ENCODE peak calls at places on chromosomes 1 and 21, in four cellular contexts. One of them, this sample, is unnamed.
A peak's percentile ranks its signal among the peaks of the same experiment; 100 is the strongest.

GRCh38 chr21:42670884-42671283 is 17.5 kb downstream of the PDE9A start:
- DNase-seq in upper lobe of left lung: no peak
- DNase-seq in A549: no peak
- DNase-seq in transverse colon: no peak
- DNase-seq in this sample: no peak

GRCh38 chr1:166139735-166140134 is 27.1 kb downstream of the FAM78B start:
- DNase-seq in upper lobe of left lung: no peak
- DNase-seq in A549: no peak
- DNase-seq in transverse colon: no peak
- DNase-seq in this sample: no peak

GRCh38 chr21:46057111-46057709 is 40.7 kb upstream of the COL6A2 start:
- DNase-seq in upper lobe of left lung: no peak
- DNase-seq in A549: no peak
- DNase-seq in transverse colon: no peak
- DNase-seq in this sample: no peak

GRCh38 chr1:37807555-37808368 is at the start of the genes C1orf122 and YRDC:
- DNase-seq in upper lobe of left lung: peak; percentile 98
- DNase-seq in A549: peak; percentile 90
- DNase-seq in transverse colon: peak; percentile 96
- DNase-seq in this sample: peak; percentile 97

GRCh38 chr1:45012639-45013278 is 705 bp downstream of the UROD start:
- DNase-seq in upper lobe of left lung: no peak
- DNase-seq in A549: no peak
- DNase-seq in transverse colon: peak; percentile 73
- DNase-seq in this sample: peak; percentile 94

GRCh38 chr1:108877858-108878257 is 1.1 kb downstream of the GPSM2 start:
- DNase-seq in upper lobe of left lung: no peak
- DNase-seq in A549: no peak
- DNase-seq in transverse colon: no peak
- DNase-seq in this sample: peak; percentile 9

GRCh38 chr1:204150702-204151561 is 912 bp downstream of the ETNK2 start:
- DNase-seq in upper lobe of left lung: peak; percentile 58
- DNase-seq in A549: no peak
- DNase-seq in transverse colon: no peak
- DNase-seq in this sample: no peak

GRCh38 chr1:203644661-203645510 is 18.3 kb downstream of the ATP2B4 start:
- DNase-seq in upper lobe of left lung: no peak
- DNase-seq in A549: no peak
- DNase-seq in transverse colon: no peak
- DNase-seq in this sample: no peak

GRCh38 chr1:2416403-2416802 is 4.0 kb upstream of the PEX10 start:
- DNase-seq in upper lobe of left lung: peak; percentile 78
- DNase-seq in A549: no peak
- DNase-seq in transverse colon: peak; percentile 73
- DNase-seq in this sample: no peak

GRCh38 chr1:204170494-204171155 is 4.5 kb upstream of the REN start:
- DNase-seq in upper lobe of left lung: no peak
- DNase-seq in A549: no peak
- DNase-seq in transverse colon: no peak
- DNase-seq in this sample: no peak

GRCh38 chr1:12400030-12400693 is 170.3 kb downstream of the VPS13D start:
- DNase-seq in upper lobe of left lung: no peak
- DNase-seq in A549: no peak
- DNase-seq in transverse colon: no peak
- DNase-seq in this sample: no peak

GRCh38 chr1:1200876-1201810 is 5.2 kb downstream of the TNFRSF18 start:
- DNase-seq in upper lobe of left lung: peak; percentile 94
- DNase-seq in A549: peak; percentile 36
- DNase-seq in transverse colon: peak; percentile 72
- DNase-seq in this sample: peak; percentile 12

GRCh38 chr1:28510350-28511223 is 4.7 kb downstream of the RCC1 start:
- DNase-seq in upper lobe of left lung: no peak
- DNase-seq in A549: peak; percentile 40
- DNase-seq in transverse colon: no peak
- DNase-seq in this sample: no peak

GRCh38 chr1:83692524-83693336 is 306.2 kb downstream of the TTLL7 start:
- DNase-seq in upper lobe of left lung: no peak
- DNase-seq in A549: no peak
- DNase-seq in transverse colon: no peak
- DNase-seq in this sample: peak; percentile 15

GRCh38 chr21:43925096-43925481 is 60.1 kb downstream of the AGPAT3 start:
- DNase-seq in upper lobe of left lung: peak; percentile 51
- DNase-seq in A549: no peak
- DNase-seq in transverse colon: peak; percentile 71
- DNase-seq in this sample: no peak

GRCh38 chr21:31203371-31204054 is 140.5 kb downstream of the TIAM1 start:
- DNase-seq in upper lobe of left lung: no peak
- DNase-seq in A549: no peak
- DNase-seq in transverse colon: no peak
- DNase-seq in this sample: no peak

GRCh38 chr1:193537266-193538003 is 351.0 kb upstream of the B3GALT2 start:
- DNase-seq in upper lobe of left lung: no peak
- DNase-seq in A549: no peak
- DNase-seq in transverse colon: peak; percentile 54
- DNase-seq in this sample: no peak

GRCh38 chr1:10429868-10430215 is 391 bp upstream of the CENPS start:
- DNase-seq in upper lobe of left lung: no peak
- DNase-seq in A549: no peak
- DNase-seq in transverse colon: peak; percentile 24
- DNase-seq in this sample: no peak

DNA sequence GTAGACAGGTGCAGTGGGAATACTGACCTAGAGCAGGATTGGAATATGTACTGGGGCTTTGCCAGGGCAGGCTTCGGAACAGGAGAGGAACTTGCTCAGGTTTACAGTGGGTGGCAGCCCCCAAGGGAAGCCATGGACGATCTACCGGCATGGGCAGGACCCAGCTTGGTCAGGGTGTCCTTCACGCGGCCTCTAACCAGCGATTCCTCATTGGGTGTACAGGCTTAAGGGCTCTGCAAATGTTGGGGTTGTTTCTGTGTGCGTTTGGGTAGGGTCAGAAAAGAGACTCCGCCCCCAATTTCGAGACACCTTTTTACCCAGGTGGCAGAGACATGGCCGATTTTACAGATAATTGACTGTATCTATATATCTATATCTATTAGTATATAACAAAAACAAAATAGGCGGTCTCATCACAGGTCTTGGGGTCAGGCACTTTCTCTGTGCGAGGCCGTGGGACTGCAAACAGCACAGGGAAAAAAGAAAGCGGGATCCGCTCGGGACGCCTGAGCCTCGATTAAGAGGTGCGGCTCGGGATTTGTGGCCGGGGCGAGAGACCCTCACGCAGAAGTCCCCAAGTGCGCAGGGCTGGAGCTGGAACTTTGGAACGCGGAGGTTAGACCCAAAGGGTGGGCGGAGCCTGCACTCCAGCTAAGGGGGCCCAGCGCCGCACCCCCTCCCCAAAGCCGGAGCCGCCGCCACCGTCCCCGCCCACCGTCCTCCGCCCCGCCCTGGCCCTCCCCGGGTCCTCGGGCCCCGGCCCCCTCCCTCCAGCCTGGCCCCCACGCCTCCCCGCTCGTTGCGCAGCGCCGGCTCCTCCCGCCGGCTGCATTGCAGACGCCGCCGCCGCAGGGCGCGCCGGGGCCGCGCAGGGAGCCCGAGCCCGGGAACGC is 67.5 kb upstream of the VAMP3 start:
- DNase-seq in upper lobe of left lung: peak; percentile 90
- DNase-seq in A549: no peak
- DNase-seq in transverse colon: no peak
- DNase-seq in this sample: no peak
- TF ChIP-seq POLR2A in upper lobe of left lung: no peak
- TF ChIP-seq POLR2A in A549: no peak
- TF ChIP-seq POLR2A in transverse colon: no peak
- TF ChIP-seq POLR2A in this sample: no peak

DNA sequence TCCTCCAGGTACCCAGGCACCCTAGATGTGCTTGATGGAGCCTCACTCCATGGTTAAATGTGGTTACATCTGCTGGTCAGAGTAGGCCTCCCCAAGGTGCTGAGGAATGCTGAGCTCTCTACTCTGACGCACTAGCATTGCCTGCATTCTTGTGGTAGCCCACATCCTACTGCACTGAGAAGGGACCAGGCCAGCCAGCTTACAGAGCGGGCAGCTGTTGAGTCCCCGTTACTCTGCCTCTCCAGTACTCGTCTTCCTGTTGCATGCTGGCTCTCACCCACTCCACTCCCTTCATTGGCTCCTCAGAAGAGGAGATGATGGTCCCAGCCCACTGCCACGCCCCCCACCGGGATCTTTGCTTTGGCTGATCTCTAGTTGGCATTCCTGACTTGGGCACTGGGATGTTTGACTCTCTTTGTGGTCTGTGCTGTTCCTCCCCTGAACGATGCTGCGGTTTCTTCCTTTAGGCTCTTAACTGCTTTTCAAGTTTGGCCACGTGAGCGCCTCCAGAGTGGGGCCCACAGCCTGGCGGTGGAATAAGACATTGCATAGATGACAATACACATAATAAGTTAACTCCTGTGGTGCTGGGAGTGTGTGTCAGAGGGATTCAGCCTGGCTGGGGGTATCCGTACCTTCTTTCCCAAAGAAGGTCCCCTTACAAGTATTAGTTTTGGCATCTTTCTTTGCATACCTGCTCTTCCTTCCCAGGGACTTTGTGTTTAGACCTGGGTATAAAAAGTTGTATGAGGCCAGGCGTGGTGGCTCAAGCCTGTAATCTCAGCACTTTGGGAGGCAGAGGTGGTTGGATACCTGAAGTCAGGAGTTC is 18.6 kb downstream of the AZIN2 start:
- DNase-seq in upper lobe of left lung: no peak
- DNase-seq in A549: no peak
- DNase-seq in transverse colon: peak; percentile 63
- DNase-seq in this sample: no peak
- H3K4me3 ChIP-seq in upper lobe of left lung: no peak overlapping the region
- H3K4me3 ChIP-seq in A549: no peak overlapping the region
- H3K4me3 ChIP-seq in transverse colon: no peak overlapping the region
- H3K4me3 ChIP-seq in this sample: no peak overlapping the region

DNA sequence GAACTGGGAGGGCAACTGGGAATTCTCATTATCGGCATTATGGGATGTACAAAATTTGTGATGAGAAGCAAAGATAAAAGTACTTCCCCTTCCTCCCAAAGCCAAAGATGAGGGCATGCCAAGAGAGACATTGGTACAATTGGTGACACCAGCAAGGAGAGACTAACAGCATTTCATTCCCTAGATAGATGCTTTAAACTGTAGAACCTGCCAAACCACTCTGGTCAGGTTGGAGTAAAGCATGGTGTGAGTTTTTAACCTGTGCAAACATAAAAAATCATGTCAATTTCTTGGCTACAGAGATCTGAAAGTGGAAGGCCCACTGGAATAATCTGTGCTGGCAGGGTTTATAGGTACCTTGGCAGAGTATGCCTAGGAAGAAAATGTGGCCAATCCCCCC is 19.4 kb downstream of the CTXND2 start:
- DNase-seq in upper lobe of left lung: no peak
- DNase-seq in A549: no peak
- DNase-seq in transverse colon: no peak
- DNase-seq in this sample: no peak
- H3K4me1 ChIP-seq in upper lobe of left lung: no peaks in the 10 kb centered on the region
- H3K4me1 ChIP-seq in A549: no peaks in the 10 kb centered on the region
- H3K4me1 ChIP-seq in transverse colon: no peaks in the 10 kb centered on the region
- H3K4me1 ChIP-seq in this sample: no peaks in the 10 kb centered on the region

GRCh38 chr1:22021061-22021460 is 19.6 kb downstream of the CELA3A start:
- DNase-seq in upper lobe of left lung: no peak
- DNase-seq in A549: no peak
- DNase-seq in transverse colon: no peak
- DNase-seq in this sample: no peak

GRCh38 chr1:22030057-22030456 is 22.5 kb upstream of the CDC42 start:
- DNase-seq in upper lobe of left lung: no peak
- DNase-seq in A549: no peak
- DNase-seq in transverse colon: no peak
- DNase-seq in this sample: no peak

GRCh38 chr1:22024485-22025367 is 23.3 kb downstream of the CELA3A start:
- DNase-seq in upper lobe of left lung: no peak
- DNase-seq in A549: peak; percentile 73
- DNase-seq in transverse colon: peak; percentile 70
- DNase-seq in this sample: peak; percentile 84

GRCh38 chr1:22026924-22027289 is 25.4 kb downstream of the CELA3A start:
- DNase-seq in upper lobe of left lung: no peak
- DNase-seq in A549: no peak
- DNase-seq in transverse colon: no peak
- DNase-seq in this sample: no peak

GRCh38 chr1:22025368-22026154 is 24.1 kb downstream of the CELA3A start:
- DNase-seq in upper lobe of left lung: peak; percentile 93
- DNase-seq in A549: peak; percentile 78
- DNase-seq in transverse colon: peak; percentile 88
- DNase-seq in this sample: peak; percentile 93
- TF ChIP-seq POLR2A in upper lobe of left lung: peak; percentile 85
- TF ChIP-seq POLR2A in A549: peak; percentile 49
- TF ChIP-seq POLR2A in transverse colon: peak; percentile 91
- TF ChIP-seq POLR2A in this sample: peak; percentile 49

DNA sequence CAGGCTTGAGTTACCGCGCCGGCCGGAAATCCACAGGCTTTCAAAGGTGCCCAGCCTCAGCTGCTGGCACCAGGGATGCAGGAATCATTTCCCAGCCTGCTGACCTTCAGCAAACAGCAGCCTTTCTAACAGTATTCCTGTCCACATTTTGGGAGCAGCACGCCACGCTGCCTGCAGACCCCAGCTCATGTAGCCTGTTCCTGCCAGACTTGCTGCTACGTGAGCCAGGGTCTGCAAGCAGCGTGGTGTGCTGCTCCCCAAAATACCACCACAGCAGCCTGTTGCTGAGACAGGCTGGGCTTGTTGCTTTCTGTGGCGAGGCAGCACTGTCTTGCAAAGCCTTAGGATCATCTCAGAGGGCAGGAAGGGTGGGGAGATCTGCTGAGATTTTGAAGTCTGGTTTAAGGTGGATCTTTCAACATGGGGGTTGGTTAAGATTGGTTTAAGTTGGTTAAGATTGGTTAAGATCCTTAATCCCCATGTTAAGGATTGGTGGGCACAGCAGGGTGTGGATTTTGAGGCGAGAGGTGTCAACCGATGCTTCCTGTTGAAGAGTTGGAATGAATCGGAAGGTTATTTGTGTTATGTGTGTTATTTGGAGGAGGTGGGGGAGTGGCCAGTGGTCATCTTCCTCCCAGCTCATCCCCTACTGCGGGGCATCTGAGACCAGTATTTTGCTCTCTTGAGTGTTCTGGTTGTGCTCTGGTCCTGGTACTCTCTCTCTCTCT is 12.9 kb downstream of the FAAH start:
- DNase-seq in upper lobe of left lung: no peak
- DNase-seq in A549: no peak
- DNase-seq in transverse colon: no peak
- DNase-seq in this sample: peak; percentile 29
- H3K4me3 ChIP-seq in upper lobe of left lung: no peak overlapping the region
- H3K4me3 ChIP-seq in A549: no peak overlapping the region
- H3K4me3 ChIP-seq in transverse colon: no peak overlapping the region
- H3K4me3 ChIP-seq in this sample: no peak overlapping the region

This sample was measured in adrenal gland.